ENCODE peak calls at places on chromosomes 1 and 21, in nine cellular contexts. One of them, this sample, is unnamed.

GRCh38 chr21:28100366-28100765 is 892.3 kb downstream of the LTN1 start:
- DNase-seq in sigmoid colon: no peak
- DNase-seq in mesendoderm: no peak
- DNase-seq in stimulated activated CD4-positive, alpha-beta T cell treated with anti-CD3 and anti-CD28 coated beads, Interleukin-2, amount 100 ng/mL, for 24 hours: no peak
- DNase-seq in nucleus accumbens: no peak
- DNase-seq in Daoy: no peak
- DNase-seq in brain microvascular endothelial cell: no peak
- DNase-seq in Calu3: no peak
- DNase-seq in fibroblast of mammary gland: no peak
- DNase-seq in this sample: no peak

GRCh38 chr1:199859525-199859924 is 168.0 kb upstream of the NR5A2 start:
- DNase-seq in sigmoid colon: no peak
- DNase-seq in mesendoderm: peak; percentile 19
- DNase-seq in stimulated activated CD4-positive, alpha-beta T cell treated with anti-CD3 and anti-CD28 coated beads, Interleukin-2, amount 100 ng/mL, for 24 hours: no peak
- DNase-seq in nucleus accumbens: no peak
- DNase-seq in Daoy: peak; percentile 73
- DNase-seq in brain microvascular endothelial cell: peak; percentile 67
- DNase-seq in Calu3: no peak
- DNase-seq in fibroblast of mammary gland: peak; percentile 82
- DNase-seq in this sample: no peak

GRCh38 chr1:98355656-98356384 is 305.7 kb upstream of the SNX7 start:
- DNase-seq in sigmoid colon: no peak
- DNase-seq in mesendoderm: no peak
- DNase-seq in stimulated activated CD4-positive, alpha-beta T cell treated with anti-CD3 and anti-CD28 coated beads, Interleukin-2, amount 100 ng/mL, for 24 hours: no peak
- DNase-seq in nucleus accumbens: no peak
- DNase-seq in Daoy: peak; percentile 58
- DNase-seq in brain microvascular endothelial cell: no peak
- DNase-seq in Calu3: no peak
- DNase-seq in fibroblast of mammary gland: peak; percentile 25
- DNase-seq in this sample: no peak

GRCh38 chr1:64553285-64553684 is 83.4 kb downstream of the CACHD1 start:
- DNase-seq in sigmoid colon: no peak
- DNase-seq in mesendoderm: no peak
- DNase-seq in stimulated activated CD4-positive, alpha-beta T cell treated with anti-CD3 and anti-CD28 coated beads, Interleukin-2, amount 100 ng/mL, for 24 hours: no peak
- DNase-seq in nucleus accumbens: no peak
- DNase-seq in Daoy: no peak
- DNase-seq in brain microvascular endothelial cell: no peak
- DNase-seq in Calu3: no peak
- DNase-seq in fibroblast of mammary gland: no peak
- DNase-seq in this sample: no peak

GRCh38 chr1:107748529-107748928 is 216.5 kb downstream of the VAV3 start:
- DNase-seq in sigmoid colon: no peak
- DNase-seq in mesendoderm: peak; percentile 40
- DNase-seq in stimulated activated CD4-positive, alpha-beta T cell treated with anti-CD3 and anti-CD28 coated beads, Interleukin-2, amount 100 ng/mL, for 24 hours: no peak
- DNase-seq in nucleus accumbens: no peak
- DNase-seq in Daoy: no peak
- DNase-seq in brain microvascular endothelial cell: no peak
- DNase-seq in Calu3: no peak
- DNase-seq in fibroblast of mammary gland: peak; percentile 27
- DNase-seq in this sample: no peak

GRCh38 chr1:36085686-36086526 is 2.0 kb downstream of the TEKT2 start:
- DNase-seq in sigmoid colon: peak; percentile 55
- DNase-seq in mesendoderm: no peak
- DNase-seq in stimulated activated CD4-positive, alpha-beta T cell treated with anti-CD3 and anti-CD28 coated beads, Interleukin-2, amount 100 ng/mL, for 24 hours: no peak
- DNase-seq in nucleus accumbens: no peak
- DNase-seq in Daoy: no peak
- DNase-seq in brain microvascular endothelial cell: no peak
- DNase-seq in Calu3: no peak
- DNase-seq in fibroblast of mammary gland: no peak
- DNase-seq in this sample: peak; percentile 8

GRCh38 chr1:47948126-47948525 is 49.1 kb downstream of the TRABD2B start:
- DNase-seq in sigmoid colon: no peak
- DNase-seq in mesendoderm: peak; percentile 79
- DNase-seq in stimulated activated CD4-positive, alpha-beta T cell treated with anti-CD3 and anti-CD28 coated beads, Interleukin-2, amount 100 ng/mL, for 24 hours: no peak
- DNase-seq in nucleus accumbens: no peak
- DNase-seq in Daoy: no peak
- DNase-seq in brain microvascular endothelial cell: no peak
- DNase-seq in Calu3: peak; percentile 73
- DNase-seq in fibroblast of mammary gland: peak; percentile 23
- DNase-seq in this sample: no peak

GRCh38 chr1:233843523-233844204 is 60.8 kb upstream of the SLC35F3 start:
- DNase-seq in sigmoid colon: no peak
- DNase-seq in mesendoderm: peak; percentile 75
- DNase-seq in stimulated activated CD4-positive, alpha-beta T cell treated with anti-CD3 and anti-CD28 coated beads, Interleukin-2, amount 100 ng/mL, for 24 hours: no peak
- DNase-seq in nucleus accumbens: no peak
- DNase-seq in Daoy: peak; percentile 82
- DNase-seq in brain microvascular endothelial cell: no peak
- DNase-seq in Calu3: no peak
- DNase-seq in fibroblast of mammary gland: no peak
- DNase-seq in this sample: no peak

GRCh38 chr1:151282883-151283725 is 1.0 kb downstream of the ZNF687 start:
- DNase-seq in sigmoid colon: peak; percentile 79
- DNase-seq in mesendoderm: peak; percentile 68
- DNase-seq in stimulated activated CD4-positive, alpha-beta T cell treated with anti-CD3 and anti-CD28 coated beads, Interleukin-2, amount 100 ng/mL, for 24 hours: peak; percentile 37
- DNase-seq in nucleus accumbens: no peak
- DNase-seq in Daoy: peak; percentile 35
- DNase-seq in brain microvascular endothelial cell: no peak
- DNase-seq in Calu3: peak; percentile 25
- DNase-seq in fibroblast of mammary gland: no peak
- DNase-seq in this sample: peak; percentile 20

This sample was measured in activated T-helper 2 cell treated with anti-CD3 and anti-CD28 coated beads, Interferon-gamma antibody, Interleukin-2, Interleukin-4, amounts not matched to agents 10 μg/mL and 5 μg/mL and 100 μg/mL, durations not matched to agents 14 hours and 24 hours and 36 hours.